ENCODE peak calls at places on chromosomes 11 and 22, in six cellular contexts. One of them, this sample, is unnamed.
A peak's percentile ranks its signal among the peaks of the same experiment; 100 is the strongest.

GRCh38 chr11:3037041-3037944 is 19.9 kb downstream of the CARS1 start:
- DNase-seq in WERI-Rb-1: peak; percentile 79
- DNase-seq in NCI-H1930: peak; percentile 9
- DNase-seq in OCI-M1: peak; percentile 56
- DNase-seq in activated naive CD4-positive, alpha-beta T cell treated with Interleukin-2 at 50 U/mL for 16 hours: peak; percentile 60
- DNase-seq in iris pigment epithelial cell: peak; percentile 69
- DNase-seq in this sample: peak; percentile 51

GRCh38 chr11:96332236-96332761 is 10.7 kb downstream of the MAML2 start:
- DNase-seq in WERI-Rb-1: no peak
- DNase-seq in NCI-H1930: no peak
- DNase-seq in OCI-M1: no peak
- DNase-seq in activated naive CD4-positive, alpha-beta T cell treated with Interleukin-2 at 50 U/mL for 16 hours: no peak
- DNase-seq in iris pigment epithelial cell: no peak
- DNase-seq in this sample: no peak

GRCh38 chr11:47109051-47109791 is 67.5 kb downstream of the ARFGAP2 start:
- DNase-seq in WERI-Rb-1: no peak
- DNase-seq in NCI-H1930: no peak
- DNase-seq in OCI-M1: no peak
- DNase-seq in activated naive CD4-positive, alpha-beta T cell treated with Interleukin-2 at 50 U/mL for 16 hours: no peak
- DNase-seq in iris pigment epithelial cell: no peak
- DNase-seq in this sample: no peak

GRCh38 chr11:110311783-110312578 is 15.6 kb upstream of the RDX start:
- DNase-seq in WERI-Rb-1: no peak
- DNase-seq in NCI-H1930: no peak
- DNase-seq in OCI-M1: peak; percentile 70
- DNase-seq in activated naive CD4-positive, alpha-beta T cell treated with Interleukin-2 at 50 U/mL for 16 hours: no peak
- DNase-seq in iris pigment epithelial cell: peak; percentile 80
- DNase-seq in this sample: no peak

GRCh38 chr11:1128333-1129142 is 29.2 kb upstream of the MUC5AC start:
- DNase-seq in WERI-Rb-1: no peak
- DNase-seq in NCI-H1930: no peak
- DNase-seq in OCI-M1: no peak
- DNase-seq in activated naive CD4-positive, alpha-beta T cell treated with Interleukin-2 at 50 U/mL for 16 hours: no peak
- DNase-seq in iris pigment epithelial cell: no peak
- DNase-seq in this sample: no peak

GRCh38 chr11:112163875-112164521 is at the start of gene IL18:
- DNase-seq in WERI-Rb-1: no peak
- DNase-seq in NCI-H1930: no peak
- DNase-seq in OCI-M1: peak; percentile 76
- DNase-seq in activated naive CD4-positive, alpha-beta T cell treated with Interleukin-2 at 50 U/mL for 16 hours: no peak
- DNase-seq in iris pigment epithelial cell: peak; percentile 38
- DNase-seq in this sample: peak; percentile 65

GRCh38 chr11:62605467-62605866 is 3.8 kb upstream of the MTA2 start:
- DNase-seq in WERI-Rb-1: no peak
- DNase-seq in NCI-H1930: no peak
- DNase-seq in OCI-M1: no peak
- DNase-seq in activated naive CD4-positive, alpha-beta T cell treated with Interleukin-2 at 50 U/mL for 16 hours: no peak
- DNase-seq in iris pigment epithelial cell: no peak
- DNase-seq in this sample: no peak

GRCh38 chr11:35330924-35331323 is 88.4 kb downstream of the SLC1A2 start:
- DNase-seq in WERI-Rb-1: no peak
- DNase-seq in NCI-H1930: no peak
- DNase-seq in OCI-M1: no peak
- DNase-seq in activated naive CD4-positive, alpha-beta T cell treated with Interleukin-2 at 50 U/mL for 16 hours: peak; percentile 21
- DNase-seq in iris pigment epithelial cell: no peak
- DNase-seq in this sample: no peak

GRCh38 chr11:57240757-57241156 is 3.7 kb upstream of the APLNR start:
- DNase-seq in WERI-Rb-1: peak; percentile 85
- DNase-seq in NCI-H1930: no peak
- DNase-seq in OCI-M1: no peak
- DNase-seq in activated naive CD4-positive, alpha-beta T cell treated with Interleukin-2 at 50 U/mL for 16 hours: no peak
- DNase-seq in iris pigment epithelial cell: no peak
- DNase-seq in this sample: no peak

GRCh38 chr11:71435278-71435951 is 12.8 kb downstream of the DHCR7 start:
- DNase-seq in WERI-Rb-1: no peak
- DNase-seq in NCI-H1930: no peak
- DNase-seq in OCI-M1: no peak
- DNase-seq in activated naive CD4-positive, alpha-beta T cell treated with Interleukin-2 at 50 U/mL for 16 hours: no peak
- DNase-seq in iris pigment epithelial cell: no peak
- DNase-seq in this sample: no peak

GRCh38 chr11:420054-420910 is 5.5 kb upstream of the SIGIRR start:
- DNase-seq in WERI-Rb-1: no peak
- DNase-seq in NCI-H1930: no peak
- DNase-seq in OCI-M1: no peak
- DNase-seq in activated naive CD4-positive, alpha-beta T cell treated with Interleukin-2 at 50 U/mL for 16 hours: no peak
- DNase-seq in iris pigment epithelial cell: no peak
- DNase-seq in this sample: no peak

GRCh38 chr22:39317084-39317755 is 2.2 kb downstream of the RPL3 start:
- DNase-seq in WERI-Rb-1: no peak
- DNase-seq in NCI-H1930: no peak
- DNase-seq in OCI-M1: peak; percentile 34
- DNase-seq in activated naive CD4-positive, alpha-beta T cell treated with Interleukin-2 at 50 U/mL for 16 hours: peak; percentile 38
- DNase-seq in iris pigment epithelial cell: peak; percentile 34
- DNase-seq in this sample: no peak

GRCh38 chr11:36266767-36267166 is 22.5 kb downstream of the COMMD9 start:
- DNase-seq in WERI-Rb-1: no peak
- DNase-seq in NCI-H1930: no peak
- DNase-seq in OCI-M1: no peak
- DNase-seq in activated naive CD4-positive, alpha-beta T cell treated with Interleukin-2 at 50 U/mL for 16 hours: no peak
- DNase-seq in iris pigment epithelial cell: no peak
- DNase-seq in this sample: no peak